ENCODE peak calls at places on chromosomes 6 and 20, in ten cellular contexts. One of them, this sample, is unnamed.

GRCh38 chr6:54419885-54420284 is 111.6 kb downstream of the TINAG start:
- DNase-seq in osteoblast: peak; percentile 32
- DNase-seq in left lung: no peak
- DNase-seq in GM23338: no peak
- DNase-seq in mucosa of descending colon: no peak
- DNase-seq in left ventricle myocardium inferior: no peak
- DNase-seq in uterus: no peak
- DNase-seq in lower lobe of right lung: no peak
- DNase-seq in fibroblast of lung: peak; percentile 93
- DNase-seq in tibial artery: no peak
- DNase-seq in this sample: no peak

GRCh38 chr6:118678866-118679265 is 27.5 kb upstream of the CEP85L start:
- DNase-seq in tibial artery: no peak
- DNase-seq in fibroblast of lung: peak; percentile 79
- DNase-seq in GM23338: no peak
- DNase-seq in mucosa of descending colon: no peak
- DNase-seq in left ventricle myocardium inferior: no peak
- DNase-seq in osteoblast: no peak
- DNase-seq in lower lobe of right lung: no peak
- DNase-seq in uterus: no peak
- DNase-seq in left lung: no peak
- DNase-seq in this sample: no peak

GRCh38 chr6:42385339-42385738 is 66.4 kb downstream of the TRERF1 start:
- DNase-seq in tibial artery: no peak
- DNase-seq in fibroblast of lung: no peak
- DNase-seq in left ventricle myocardium inferior: no peak
- DNase-seq in mucosa of descending colon: no peak
- DNase-seq in osteoblast: no peak
- DNase-seq in lower lobe of right lung: no peak
- DNase-seq in GM23338: no peak
- DNase-seq in left lung: no peak
- DNase-seq in uterus: no peak
- DNase-seq in this sample: no peak

GRCh38 chr6:3732345-3733141 is 19.0 kb downstream of the PXDC1 start:
- DNase-seq in tibial artery: peak; percentile 73
- DNase-seq in left ventricle myocardium inferior: peak; percentile 62
- DNase-seq in lower lobe of right lung: peak; percentile 82
- DNase-seq in fibroblast of lung: peak; percentile 97
- DNase-seq in mucosa of descending colon: peak; percentile 81
- DNase-seq in GM23338: peak; percentile 91
- DNase-seq in osteoblast: peak; percentile 92
- DNase-seq in uterus: peak; percentile 79
- DNase-seq in left lung: peak; percentile 74
- DNase-seq in this sample: peak; percentile 83

GRCh38 chr20:57268399-57269076 is 2.1 kb upstream of the BMP7 start:
- DNase-seq in mucosa of descending colon: no peak
- DNase-seq in lower lobe of right lung: no peak
- DNase-seq in left ventricle myocardium inferior: no peak
- DNase-seq in left lung: no peak
- DNase-seq in GM23338: no peak
- DNase-seq in tibial artery: no peak
- DNase-seq in fibroblast of lung: no peak
- DNase-seq in osteoblast: peak; percentile 73
- DNase-seq in uterus: no peak
- DNase-seq in this sample: no peak

GRCh38 chr20:44014807-44015732 is 100.4 kb downstream of the TOX2 start:
- DNase-seq in left lung: no peak
- DNase-seq in tibial artery: no peak
- DNase-seq in fibroblast of lung: no peak
- DNase-seq in GM23338: no peak
- DNase-seq in left ventricle myocardium inferior: no peak
- DNase-seq in lower lobe of right lung: no peak
- DNase-seq in osteoblast: no peak
- DNase-seq in uterus: peak; percentile 25
- DNase-seq in mucosa of descending colon: no peak
- DNase-seq in this sample: no peak

GRCh38 chr6:115932481-115932880 is 128.2 kb downstream of the FRK start:
- DNase-seq in left lung: no peak
- DNase-seq in tibial artery: no peak
- DNase-seq in lower lobe of right lung: no peak
- DNase-seq in GM23338: no peak
- DNase-seq in uterus: no peak
- DNase-seq in osteoblast: no peak
- DNase-seq in fibroblast of lung: peak; percentile 54
- DNase-seq in mucosa of descending colon: no peak
- DNase-seq in left ventricle myocardium inferior: no peak
- DNase-seq in this sample: no peak

GRCh38 chr6:97594834-97595233 is 311.8 kb upstream of the MMS22L start:
- DNase-seq in tibial artery: no peak
- DNase-seq in left ventricle myocardium inferior: no peak
- DNase-seq in lower lobe of right lung: no peak
- DNase-seq in osteoblast: no peak
- DNase-seq in left lung: no peak
- DNase-seq in fibroblast of lung: peak; percentile 83
- DNase-seq in GM23338: no peak
- DNase-seq in mucosa of descending colon: no peak
- DNase-seq in uterus: no peak
- DNase-seq in this sample: no peak

GRCh38 chr20:54088430-54088829 is 18.0 kb upstream of the BCAS1 start:
- DNase-seq in fibroblast of lung: peak; percentile 58
- DNase-seq in osteoblast: no peak
- DNase-seq in tibial artery: no peak
- DNase-seq in left ventricle myocardium inferior: no peak
- DNase-seq in lower lobe of right lung: no peak
- DNase-seq in uterus: no peak
- DNase-seq in left lung: no peak
- DNase-seq in mucosa of descending colon: no peak
- DNase-seq in GM23338: no peak
- DNase-seq in this sample: no peak

GRCh38 chr6:82408952-82409421 is 45.4 kb downstream of the TPBG start:
- DNase-seq in osteoblast: no peak
- DNase-seq in lower lobe of right lung: no peak
- DNase-seq in GM23338: no peak
- DNase-seq in left lung: no peak
- DNase-seq in tibial artery: no peak
- DNase-seq in uterus: no peak
- DNase-seq in mucosa of descending colon: no peak
- DNase-seq in left ventricle myocardium inferior: no peak
- DNase-seq in fibroblast of lung: peak; percentile 73
- DNase-seq in this sample: no peak

GRCh38 chr20:4169360-4170214 is 154.2 kb upstream of the RNF24 start:
- DNase-seq in tibial artery: no peak
- DNase-seq in mucosa of descending colon: no peak
- DNase-seq in osteoblast: peak; percentile 83
- DNase-seq in fibroblast of lung: no peak
- DNase-seq in uterus: no peak
- DNase-seq in lower lobe of right lung: no peak
- DNase-seq in left lung: no peak
- DNase-seq in GM23338: peak; percentile 21
- DNase-seq in left ventricle myocardium inferior: no peak
- DNase-seq in this sample: no peak

GRCh38 chr20:63602321-63602720 is 24.6 kb downstream of the GMEB2 start:
- DNase-seq in uterus: no peak
- DNase-seq in lower lobe of right lung: no peak
- DNase-seq in fibroblast of lung: no peak
- DNase-seq in tibial artery: no peak
- DNase-seq in GM23338: no peak
- DNase-seq in osteoblast: peak; percentile 53
- DNase-seq in mucosa of descending colon: no peak
- DNase-seq in left ventricle myocardium inferior: no peak
- DNase-seq in left lung: no peak
- DNase-seq in this sample: no peak

GRCh38 chr6:2956930-2957329 is 14.4 kb downstream of the SERPINB6 start:
- DNase-seq in left ventricle myocardium inferior: no peak
- DNase-seq in GM23338: no peak
- DNase-seq in fibroblast of lung: peak; percentile 41
- DNase-seq in osteoblast: peak; percentile 64
- DNase-seq in mucosa of descending colon: no peak
- DNase-seq in lower lobe of right lung: no peak
- DNase-seq in uterus: no peak
- DNase-seq in left lung: no peak
- DNase-seq in tibial artery: no peak
- DNase-seq in this sample: no peak

GRCh38 chr20:7637184-7637583 is 303.1 kb downstream of the HAO1 start:
- DNase-seq in left lung: no peak
- DNase-seq in lower lobe of right lung: no peak
- DNase-seq in tibial artery: no peak
- DNase-seq in fibroblast of lung: peak; percentile 15
- DNase-seq in left ventricle myocardium inferior: no peak
- DNase-seq in GM23338: no peak
- DNase-seq in uterus: no peak
- DNase-seq in osteoblast: no peak
- DNase-seq in mucosa of descending colon: no peak
- DNase-seq in this sample: no peak

GRCh38 chr6:18260448-18261106 is 3.8 kb downstream of the DEK start:
- DNase-seq in lower lobe of right lung: peak; percentile 49
- DNase-seq in uterus: no peak
- DNase-seq in osteoblast: peak; percentile 80
- DNase-seq in tibial artery: no peak
- DNase-seq in left ventricle myocardium inferior: no peak
- DNase-seq in left lung: peak; percentile 36
- DNase-seq in fibroblast of lung: peak; percentile 67
- DNase-seq in GM23338: no peak
- DNase-seq in mucosa of descending colon: no peak
- DNase-seq in this sample: no peak

GRCh38 chr20:52001999-52002666 is 189.4 kb downstream of the ZFP64 start:
- DNase-seq in mucosa of descending colon: no peak
- DNase-seq in tibial artery: no peak
- DNase-seq in fibroblast of lung: peak; percentile 23
- DNase-seq in lower lobe of right lung: no peak
- DNase-seq in left ventricle myocardium inferior: no peak
- DNase-seq in left lung: no peak
- DNase-seq in GM23338: peak; percentile 51
- DNase-seq in osteoblast: no peak
- DNase-seq in uterus: no peak
- DNase-seq in this sample: no peak
- TF ChIP-seq CTCF in mucosa of descending colon: no peak
- TF ChIP-seq CTCF in tibial artery: no peak
- TF ChIP-seq CTCF in fibroblast of lung: peak; percentile 23
- TF ChIP-seq CTCF in lower lobe of right lung: no peak
- TF ChIP-seq CTCF in left ventricle myocardium inferior: no peak
- TF ChIP-seq CTCF in left lung: no peak
- TF ChIP-seq CTCF in GM23338: peak; percentile 11
- TF ChIP-seq CTCF in osteoblast: peak; percentile 42
- TF ChIP-seq CTCF in uterus: no peak
- TF ChIP-seq CTCF in this sample: no peak

GRCh38 chr20:50537546-50538201 is 27.5 kb downstream of the PTPN1 start:
- DNase-seq in tibial artery: no peak
- DNase-seq in uterus: no peak
- DNase-seq in mucosa of descending colon: no peak
- DNase-seq in left lung: no peak
- DNase-seq in osteoblast: no peak
- DNase-seq in left ventricle myocardium inferior: no peak
- DNase-seq in fibroblast of lung: no peak
- DNase-seq in GM23338: no peak
- DNase-seq in lower lobe of right lung: no peak
- DNase-seq in this sample: no peak
- H3K4me1 ChIP-seq in tibial artery: peaks cover 65% of the 10 kb centered on the region
- H3K4me1 ChIP-seq in uterus: peaks cover 17% of the 10 kb centered on the region
- H3K4me1 ChIP-seq in mucosa of descending colon: peaks cover 30% of the 10 kb centered on the region
- H3K4me1 ChIP-seq in left lung: peaks cover 99% of the 10 kb centered on the region
- H3K4me1 ChIP-seq in osteoblast: peaks cover 57% of the 10 kb centered on the region
- H3K4me1 ChIP-seq in left ventricle myocardium inferior: peaks cover 69% of the 10 kb centered on the region
- H3K4me1 ChIP-seq in fibroblast of lung: peaks cover 29% of the 10 kb centered on the region
- H3K4me1 ChIP-seq in GM23338: no peaks in the 10 kb centered on the region
- H3K4me1 ChIP-seq in lower lobe of right lung: peaks cover 88% of the 10 kb centered on the region
- H3K4me1 ChIP-seq in this sample: peaks cover 89% of the 10 kb centered on the region

GRCh38 chr6:148697895-148698440 is 48.9 kb upstream of the UST start:
- DNase-seq in tibial artery: no peak
- DNase-seq in uterus: no peak
- DNase-seq in fibroblast of lung: no peak
- DNase-seq in mucosa of descending colon: no peak
- DNase-seq in left ventricle myocardium inferior: no peak
- DNase-seq in left lung: no peak
- DNase-seq in GM23338: no peak
- DNase-seq in osteoblast: no peak
- DNase-seq in lower lobe of right lung: no peak
- DNase-seq in this sample: no peak

GRCh38 chr6:148700713-148701392 is 46.0 kb upstream of the UST start:
- DNase-seq in GM23338: peak; percentile 37
- DNase-seq in uterus: no peak
- DNase-seq in mucosa of descending colon: no peak
- DNase-seq in left lung: no peak
- DNase-seq in lower lobe of right lung: no peak
- DNase-seq in osteoblast: peak; percentile 89
- DNase-seq in fibroblast of lung: peak; percentile 48
- DNase-seq in left ventricle myocardium inferior: no peak
- DNase-seq in tibial artery: no peak
- DNase-seq in this sample: no peak

GRCh38 chr6:148698671-148699180 is 48.1 kb upstream of the UST start:
- DNase-seq in mucosa of descending colon: peak; percentile 19
- DNase-seq in uterus: no peak
- DNase-seq in osteoblast: no peak
- DNase-seq in GM23338: no peak
- DNase-seq in fibroblast of lung: no peak
- DNase-seq in tibial artery: no peak
- DNase-seq in lower lobe of right lung: no peak
- DNase-seq in left ventricle myocardium inferior: no peak
- DNase-seq in left lung: no peak
- DNase-seq in this sample: no peak

GRCh38 chr6:148701393-148701774 is 45.4 kb upstream of the UST start:
- DNase-seq in left lung: no peak
- DNase-seq in fibroblast of lung: no peak
- DNase-seq in lower lobe of right lung: no peak
- DNase-seq in tibial artery: no peak
- DNase-seq in osteoblast: no peak
- DNase-seq in GM23338: no peak
- DNase-seq in uterus: no peak
- DNase-seq in mucosa of descending colon: no peak
- DNase-seq in left ventricle myocardium inferior: no peak
- DNase-seq in this sample: no peak

GRCh38 chr6:148700047-148700712 is 46.6 kb upstream of the UST start:
- DNase-seq in osteoblast: peak; percentile 31
- DNase-seq in left ventricle myocardium inferior: no peak
- DNase-seq in fibroblast of lung: no peak
- DNase-seq in GM23338: no peak
- DNase-seq in left lung: no peak
- DNase-seq in uterus: no peak
- DNase-seq in lower lobe of right lung: no peak
- DNase-seq in tibial artery: no peak
- DNase-seq in mucosa of descending colon: no peak
- DNase-seq in this sample: no peak
- H3K4me3 ChIP-seq in osteoblast: peak overlapping the region; percentile 74
- H3K4me3 ChIP-seq in left ventricle myocardium inferior: peak overlapping the region; percentile 48
- H3K4me3 ChIP-seq in fibroblast of lung: peak overlapping the region; percentile 62
- H3K4me3 ChIP-seq in GM23338: no peak overlapping the region
- H3K4me3 ChIP-seq in left lung: no peak overlapping the region
- H3K4me3 ChIP-seq in uterus: peak overlapping the region; percentile 37
- H3K4me3 ChIP-seq in lower lobe of right lung: peak overlapping the region; percentile 51
- H3K4me3 ChIP-seq in tibial artery: peak overlapping the region; percentile 32
- H3K4me3 ChIP-seq in mucosa of descending colon: no peak overlapping the region
- H3K4me3 ChIP-seq in this sample: peak overlapping the region; percentile 50

DNA sequence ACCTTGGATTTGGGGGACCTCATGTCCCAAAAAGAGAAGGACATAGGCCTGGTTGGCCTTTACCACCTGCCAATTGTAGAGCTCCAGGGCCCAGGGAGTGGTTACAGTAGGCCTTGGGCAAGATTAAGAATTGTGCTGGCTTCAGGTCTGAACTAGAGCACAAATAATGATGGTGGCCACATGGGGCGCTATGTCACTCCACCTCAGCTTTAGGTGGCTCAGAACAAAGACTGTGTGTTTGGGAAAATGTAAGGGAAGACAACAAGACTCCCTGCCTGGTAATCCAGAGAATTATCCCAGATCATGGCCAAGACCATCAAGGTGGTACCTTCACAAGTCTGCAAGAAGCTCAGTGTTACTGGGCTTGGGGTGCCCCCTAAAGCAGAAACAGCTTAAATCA is 224.9 kb upstream of the OPRM1 start:
- DNase-seq in fibroblast of lung: no peak
- DNase-seq in osteoblast: no peak
- DNase-seq in left lung: no peak
- DNase-seq in GM23338: peak; percentile 79
- DNase-seq in mucosa of descending colon: no peak
- DNase-seq in uterus: no peak
- DNase-seq in tibial artery: no peak
- DNase-seq in left ventricle myocardium inferior: no peak
- DNase-seq in lower lobe of right lung: no peak
- DNase-seq in this sample: no peak
- TF ChIP-seq CTCF in fibroblast of lung: no peak
- TF ChIP-seq CTCF in osteoblast: no peak
- TF ChIP-seq CTCF in left lung: no peak
- TF ChIP-seq CTCF in GM23338: peak; percentile 87
- TF ChIP-seq CTCF in mucosa of descending colon: no peak
- TF ChIP-seq CTCF in uterus: no peak
- TF ChIP-seq CTCF in tibial artery: no peak
- TF ChIP-seq CTCF in left ventricle myocardium inferior: no peak
- TF ChIP-seq CTCF in lower lobe of right lung: no peak
- TF ChIP-seq CTCF in this sample: no peak

This sample was measured in upper lobe of right lung.